ENCODE peak calls at places on chromosome X, in nine cellular contexts. One of them, this sample, is unnamed.

GRCh38 chrX:119887721-119888425 is 7.8 kb upstream of the AKAP14 start:
- DNase-seq in brain microvascular endothelial cell: peak; percentile 29
- DNase-seq in WTC11: peak; percentile 86
- DNase-seq in breast epithelium: peak; percentile 52
- DNase-seq in astrocyte of the cerebellum: no peak
- DNase-seq in mucosa of descending colon: peak; percentile 74
- DNase-seq in tibial nerve: peak; percentile 20
- DNase-seq in activated CD8-positive, alpha-beta T cell treated with anti-CD3 and anti-CD28 coated beads for 36 hours: peak; percentile 70
- DNase-seq in AG09319: no peak
- DNase-seq in this sample: peak; percentile 63

GRCh38 chrX:38804481-38805293 is 3.4 kb downstream of the MID1IP1 start:
- DNase-seq in brain microvascular endothelial cell: no peak
- DNase-seq in WTC11: peak; percentile 12
- DNase-seq in breast epithelium: peak; percentile 49
- DNase-seq in astrocyte of the cerebellum: no peak
- DNase-seq in mucosa of descending colon: peak; percentile 67
- DNase-seq in tibial nerve: no peak
- DNase-seq in activated CD8-positive, alpha-beta T cell treated with anti-CD3 and anti-CD28 coated beads for 36 hours: peak; percentile 45
- DNase-seq in AG09319: no peak
- DNase-seq in this sample: peak; percentile 16

GRCh38 chrX:40104649-40105015 is 6.9 kb upstream of the BCOR start:
- DNase-seq in brain microvascular endothelial cell: no peak
- DNase-seq in WTC11: no peak
- DNase-seq in breast epithelium: no peak
- DNase-seq in astrocyte of the cerebellum: no peak
- DNase-seq in mucosa of descending colon: peak; percentile 83
- DNase-seq in tibial nerve: no peak
- DNase-seq in activated CD8-positive, alpha-beta T cell treated with anti-CD3 and anti-CD28 coated beads for 36 hours: peak; percentile 50
- DNase-seq in AG09319: no peak
- DNase-seq in this sample: peak; percentile 68

GRCh38 chrX:65723706-65724105 is 56.3 kb downstream of the MSN start:
- DNase-seq in brain microvascular endothelial cell: peak; percentile 14
- DNase-seq in WTC11: no peak
- DNase-seq in breast epithelium: no peak
- DNase-seq in astrocyte of the cerebellum: no peak
- DNase-seq in mucosa of descending colon: no peak
- DNase-seq in tibial nerve: no peak
- DNase-seq in activated CD8-positive, alpha-beta T cell treated with anti-CD3 and anti-CD28 coated beads for 36 hours: peak; percentile 63
- DNase-seq in AG09319: no peak
- DNase-seq in this sample: peak; percentile 32

GRCh38 chrX:78708171-78708570 is 39.3 kb upstream of the LPAR4 start:
- DNase-seq in brain microvascular endothelial cell: peak; percentile 33
- DNase-seq in WTC11: peak; percentile 16
- DNase-seq in breast epithelium: no peak
- DNase-seq in astrocyte of the cerebellum: peak; percentile 16
- DNase-seq in mucosa of descending colon: no peak
- DNase-seq in tibial nerve: no peak
- DNase-seq in activated CD8-positive, alpha-beta T cell treated with anti-CD3 and anti-CD28 coated beads for 36 hours: peak; percentile 1
- DNase-seq in AG09319: no peak
- DNase-seq in this sample: no peak

GRCh38 chrX:2974946-2975345 is 31.4 kb upstream of the ARSH start:
- DNase-seq in brain microvascular endothelial cell: no peak
- DNase-seq in WTC11: no peak
- DNase-seq in breast epithelium: no peak
- DNase-seq in astrocyte of the cerebellum: peak; percentile 65
- DNase-seq in mucosa of descending colon: no peak
- DNase-seq in tibial nerve: no peak
- DNase-seq in activated CD8-positive, alpha-beta T cell treated with anti-CD3 and anti-CD28 coated beads for 36 hours: no peak
- DNase-seq in AG09319: no peak
- DNase-seq in this sample: no peak

GRCh38 chrX:390459-390858 is 3.8 kb upstream of the PPP2R3B start:
- DNase-seq in brain microvascular endothelial cell: no peak
- DNase-seq in WTC11: no peak
- DNase-seq in breast epithelium: no peak
- DNase-seq in astrocyte of the cerebellum: no peak
- DNase-seq in mucosa of descending colon: no peak
- DNase-seq in tibial nerve: no peak
- DNase-seq in activated CD8-positive, alpha-beta T cell treated with anti-CD3 and anti-CD28 coated beads for 36 hours: no peak
- DNase-seq in AG09319: no peak
- DNase-seq in this sample: no peak

GRCh38 chrX:28876415-28876814 is 289.2 kb downstream of the IL1RAPL1 start:
- DNase-seq in brain microvascular endothelial cell: no peak
- DNase-seq in WTC11: no peak
- DNase-seq in breast epithelium: no peak
- DNase-seq in astrocyte of the cerebellum: no peak
- DNase-seq in mucosa of descending colon: no peak
- DNase-seq in tibial nerve: no peak
- DNase-seq in activated CD8-positive, alpha-beta T cell treated with anti-CD3 and anti-CD28 coated beads for 36 hours: no peak
- DNase-seq in AG09319: no peak
- DNase-seq in this sample: no peak

GRCh38 chrX:110180928-110181310 is 137.0 kb downstream of the AMMECR1 start:
- DNase-seq in brain microvascular endothelial cell: peak; percentile 48
- DNase-seq in WTC11: no peak
- DNase-seq in breast epithelium: no peak
- DNase-seq in astrocyte of the cerebellum: no peak
- DNase-seq in mucosa of descending colon: no peak
- DNase-seq in tibial nerve: no peak
- DNase-seq in activated CD8-positive, alpha-beta T cell treated with anti-CD3 and anti-CD28 coated beads for 36 hours: no peak
- DNase-seq in AG09319: no peak
- DNase-seq in this sample: peak; percentile 15

GRCh38 chrX:105706041-105706440 is 116.3 kb upstream of the NRK start:
- DNase-seq in brain microvascular endothelial cell: no peak
- DNase-seq in WTC11: no peak
- DNase-seq in breast epithelium: no peak
- DNase-seq in astrocyte of the cerebellum: no peak
- DNase-seq in mucosa of descending colon: no peak
- DNase-seq in tibial nerve: no peak
- DNase-seq in activated CD8-positive, alpha-beta T cell treated with anti-CD3 and anti-CD28 coated beads for 36 hours: no peak
- DNase-seq in AG09319: no peak
- DNase-seq in this sample: no peak

GRCh38 chrX:53511302-53511701 is 77.1 kb upstream of the HSD17B10 start:
- DNase-seq in brain microvascular endothelial cell: no peak
- DNase-seq in WTC11: no peak
- DNase-seq in breast epithelium: no peak
- DNase-seq in astrocyte of the cerebellum: no peak
- DNase-seq in mucosa of descending colon: no peak
- DNase-seq in tibial nerve: no peak
- DNase-seq in activated CD8-positive, alpha-beta T cell treated with anti-CD3 and anti-CD28 coated beads for 36 hours: no peak
- DNase-seq in AG09319: no peak
- DNase-seq in this sample: no peak

GRCh38 chrX:23773601-23774175 is 9.3 kb upstream of the SAT1 start:
- DNase-seq in brain microvascular endothelial cell: no peak
- DNase-seq in WTC11: no peak
- DNase-seq in breast epithelium: no peak
- DNase-seq in astrocyte of the cerebellum: no peak
- DNase-seq in mucosa of descending colon: no peak
- DNase-seq in tibial nerve: no peak
- DNase-seq in activated CD8-positive, alpha-beta T cell treated with anti-CD3 and anti-CD28 coated beads for 36 hours: peak; percentile 65
- DNase-seq in AG09319: no peak
- DNase-seq in this sample: peak; percentile 44

GRCh38 chrX:112961981-112962380 is 121.3 kb upstream of the AMOT start:
- DNase-seq in brain microvascular endothelial cell: no peak
- DNase-seq in WTC11: no peak
- DNase-seq in breast epithelium: no peak
- DNase-seq in astrocyte of the cerebellum: no peak
- DNase-seq in mucosa of descending colon: no peak
- DNase-seq in tibial nerve: no peak
- DNase-seq in activated CD8-positive, alpha-beta T cell treated with anti-CD3 and anti-CD28 coated beads for 36 hours: no peak
- DNase-seq in AG09319: no peak
- DNase-seq in this sample: no peak

GRCh38 chrX:146090732-146091131 is 273.1 kb downstream of the SLITRK2 start:
- DNase-seq in brain microvascular endothelial cell: no peak
- DNase-seq in WTC11: no peak
- DNase-seq in breast epithelium: no peak
- DNase-seq in astrocyte of the cerebellum: no peak
- DNase-seq in mucosa of descending colon: no peak
- DNase-seq in tibial nerve: no peak
- DNase-seq in activated CD8-positive, alpha-beta T cell treated with anti-CD3 and anti-CD28 coated beads for 36 hours: no peak
- DNase-seq in AG09319: no peak
- DNase-seq in this sample: no peak

GRCh38 chrX:2402361-2402690 is 98.5 kb downstream of the DHRSX start:
- DNase-seq in brain microvascular endothelial cell: no peak
- DNase-seq in WTC11: no peak
- DNase-seq in breast epithelium: no peak
- DNase-seq in astrocyte of the cerebellum: no peak
- DNase-seq in mucosa of descending colon: no peak
- DNase-seq in tibial nerve: no peak
- DNase-seq in activated CD8-positive, alpha-beta T cell treated with anti-CD3 and anti-CD28 coated beads for 36 hours: no peak
- DNase-seq in AG09319: no peak
- DNase-seq in this sample: no peak

GRCh38 chrX:55143621-55144020 is 54.8 kb downstream of the PAGE2 start:
- DNase-seq in brain microvascular endothelial cell: no peak
- DNase-seq in WTC11: no peak
- DNase-seq in breast epithelium: no peak
- DNase-seq in astrocyte of the cerebellum: no peak
- DNase-seq in mucosa of descending colon: no peak
- DNase-seq in tibial nerve: no peak
- DNase-seq in activated CD8-positive, alpha-beta T cell treated with anti-CD3 and anti-CD28 coated beads for 36 hours: no peak
- DNase-seq in AG09319: no peak
- DNase-seq in this sample: no peak

GRCh38 chrX:109911046-109911445 is 91.9 kb upstream of the TMEM164 start:
- DNase-seq in brain microvascular endothelial cell: no peak
- DNase-seq in WTC11: no peak
- DNase-seq in breast epithelium: no peak
- DNase-seq in astrocyte of the cerebellum: no peak
- DNase-seq in mucosa of descending colon: no peak
- DNase-seq in tibial nerve: no peak
- DNase-seq in activated CD8-positive, alpha-beta T cell treated with anti-CD3 and anti-CD28 coated beads for 36 hours: no peak
- DNase-seq in AG09319: no peak
- DNase-seq in this sample: no peak

GRCh38 chrX:34826964-34827363 is 115.6 kb upstream of the FAM47B start:
- DNase-seq in brain microvascular endothelial cell: no peak
- DNase-seq in WTC11: no peak
- DNase-seq in breast epithelium: no peak
- DNase-seq in astrocyte of the cerebellum: no peak
- DNase-seq in mucosa of descending colon: no peak
- DNase-seq in tibial nerve: no peak
- DNase-seq in activated CD8-positive, alpha-beta T cell treated with anti-CD3 and anti-CD28 coated beads for 36 hours: no peak
- DNase-seq in AG09319: no peak
- DNase-seq in this sample: no peak

GRCh38 chrX:16722481-16722880 is 3.1 kb downstream of the SYAP1 start:
- DNase-seq in brain microvascular endothelial cell: no peak
- DNase-seq in WTC11: no peak
- DNase-seq in breast epithelium: no peak
- DNase-seq in astrocyte of the cerebellum: no peak
- DNase-seq in mucosa of descending colon: no peak
- DNase-seq in tibial nerve: no peak
- DNase-seq in activated CD8-positive, alpha-beta T cell treated with anti-CD3 and anti-CD28 coated beads for 36 hours: no peak
- DNase-seq in AG09319: no peak
- DNase-seq in this sample: no peak

GRCh38 chrX:51332188-51332942 is at the start of gene NUDT10:
- DNase-seq in brain microvascular endothelial cell: peak; percentile 14
- DNase-seq in WTC11: peak; percentile 84
- DNase-seq in breast epithelium: no peak
- DNase-seq in astrocyte of the cerebellum: no peak
- DNase-seq in mucosa of descending colon: peak; percentile 37
- DNase-seq in tibial nerve: no peak
- DNase-seq in activated CD8-positive, alpha-beta T cell treated with anti-CD3 and anti-CD28 coated beads for 36 hours: peak; percentile 68
- DNase-seq in AG09319: no peak
- DNase-seq in this sample: no peak

GRCh38 chrX:51334276-51334675 is 1.7 kb downstream of the NUDT10 start:
- DNase-seq in brain microvascular endothelial cell: no peak
- DNase-seq in WTC11: no peak
- DNase-seq in breast epithelium: no peak
- DNase-seq in astrocyte of the cerebellum: no peak
- DNase-seq in mucosa of descending colon: no peak
- DNase-seq in tibial nerve: no peak
- DNase-seq in activated CD8-positive, alpha-beta T cell treated with anti-CD3 and anti-CD28 coated beads for 36 hours: no peak
- DNase-seq in AG09319: no peak
- DNase-seq in this sample: no peak

GRCh38 chrX:51336584-51336983 is 4.0 kb downstream of the NUDT10 start:
- DNase-seq in brain microvascular endothelial cell: peak; percentile 44
- DNase-seq in WTC11: peak; percentile 10
- DNase-seq in breast epithelium: no peak
- DNase-seq in astrocyte of the cerebellum: no peak
- DNase-seq in mucosa of descending colon: no peak
- DNase-seq in tibial nerve: no peak
- DNase-seq in activated CD8-positive, alpha-beta T cell treated with anti-CD3 and anti-CD28 coated beads for 36 hours: peak; percentile 29
- DNase-seq in AG09319: peak; percentile 10
- DNase-seq in this sample: peak; percentile 37
- TF ChIP-seq CTCF in brain microvascular endothelial cell: peak; percentile 57
- TF ChIP-seq CTCF in WTC11: no peak
- TF ChIP-seq CTCF in breast epithelium: peak; percentile 41
- TF ChIP-seq CTCF in astrocyte of the cerebellum: peak; percentile 54
- TF ChIP-seq CTCF in mucosa of descending colon: no peak
- TF ChIP-seq CTCF in tibial nerve: peak; percentile 26
- TF ChIP-seq CTCF in activated CD8-positive, alpha-beta T cell treated with anti-CD3 and anti-CD28 coated beads for 36 hours: peak; percentile 40
- TF ChIP-seq CTCF in AG09319: peak; percentile 60
- TF ChIP-seq CTCF in this sample: no peak

GRCh38 chrX:30865020-30865419 is 24.0 kb downstream of the TAB3 start:
- DNase-seq in brain microvascular endothelial cell: no peak
- DNase-seq in WTC11: peak; percentile 27
- DNase-seq in breast epithelium: no peak
- DNase-seq in astrocyte of the cerebellum: no peak
- DNase-seq in mucosa of descending colon: no peak
- DNase-seq in tibial nerve: no peak
- DNase-seq in activated CD8-positive, alpha-beta T cell treated with anti-CD3 and anti-CD28 coated beads for 36 hours: peak; percentile 30
- DNase-seq in AG09319: no peak
- DNase-seq in this sample: peak; percentile 3
- TF ChIP-seq CTCF in brain microvascular endothelial cell: peak; percentile 34
- TF ChIP-seq CTCF in WTC11: no peak
- TF ChIP-seq CTCF in breast epithelium: no peak
- TF ChIP-seq CTCF in astrocyte of the cerebellum: peak; percentile 5
- TF ChIP-seq CTCF in mucosa of descending colon: no peak
- TF ChIP-seq CTCF in tibial nerve: no peak
- TF ChIP-seq CTCF in activated CD8-positive, alpha-beta T cell treated with anti-CD3 and anti-CD28 coated beads for 36 hours: peak; percentile 12
- TF ChIP-seq CTCF in AG09319: no peak
- TF ChIP-seq CTCF in this sample: no peak

GRCh38 chrX:71870337-71871098 is 40.1 kb upstream of the NHSL2 start:
- DNase-seq in brain microvascular endothelial cell: no peak
- DNase-seq in WTC11: peak; percentile 60
- DNase-seq in breast epithelium: no peak
- DNase-seq in astrocyte of the cerebellum: no peak
- DNase-seq in mucosa of descending colon: no peak
- DNase-seq in tibial nerve: no peak
- DNase-seq in activated CD8-positive, alpha-beta T cell treated with anti-CD3 and anti-CD28 coated beads for 36 hours: peak; percentile 13
- DNase-seq in AG09319: no peak
- DNase-seq in this sample: peak; percentile 7
- TF ChIP-seq CTCF in brain microvascular endothelial cell: peak; percentile 55
- TF ChIP-seq CTCF in WTC11: peak; percentile 19
- TF ChIP-seq CTCF in breast epithelium: no peak
- TF ChIP-seq CTCF in astrocyte of the cerebellum: peak; percentile 39
- TF ChIP-seq CTCF in mucosa of descending colon: no peak
- TF ChIP-seq CTCF in tibial nerve: no peak
- TF ChIP-seq CTCF in activated CD8-positive, alpha-beta T cell treated with anti-CD3 and anti-CD28 coated beads for 36 hours: no peak
- TF ChIP-seq CTCF in AG09319: no peak
- TF ChIP-seq CTCF in this sample: no peak

DNA sequence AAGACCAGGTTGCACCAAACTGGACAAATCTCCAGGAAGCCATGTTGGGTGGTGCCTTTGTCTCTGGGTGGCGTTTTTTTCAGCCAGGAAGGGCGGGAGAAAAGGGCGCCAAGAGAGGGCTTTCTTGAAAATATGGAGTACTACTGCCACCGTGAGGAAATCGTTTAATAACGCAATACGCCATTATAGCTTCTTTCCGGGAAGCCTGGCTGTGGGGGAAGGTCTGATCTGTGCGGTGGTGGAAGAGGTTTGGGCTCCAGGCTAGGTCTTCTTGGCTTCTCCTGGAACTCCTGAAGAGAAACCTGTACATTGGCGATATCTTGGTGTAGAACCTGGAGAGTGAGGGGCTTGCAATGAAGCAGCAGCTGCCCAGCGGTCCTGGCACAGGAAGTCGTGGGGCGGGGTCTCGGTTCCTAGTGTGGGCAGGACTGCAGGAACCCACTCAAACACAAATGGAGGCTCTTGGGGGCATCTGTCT is 202.7 kb downstream of the OR13H1 start:
- DNase-seq in brain microvascular endothelial cell: peak; percentile 67
- DNase-seq in WTC11: no peak
- DNase-seq in breast epithelium: no peak
- DNase-seq in astrocyte of the cerebellum: peak; percentile 75
- DNase-seq in mucosa of descending colon: peak; percentile 83
- DNase-seq in tibial nerve: no peak
- DNase-seq in activated CD8-positive, alpha-beta T cell treated with anti-CD3 and anti-CD28 coated beads for 36 hours: no peak
- DNase-seq in AG09319: peak; percentile 71
- DNase-seq in this sample: no peak
- TF ChIP-seq CTCF in brain microvascular endothelial cell: peak; percentile 42
- TF ChIP-seq CTCF in WTC11: no peak
- TF ChIP-seq CTCF in breast epithelium: no peak
- TF ChIP-seq CTCF in astrocyte of the cerebellum: peak; percentile 22
- TF ChIP-seq CTCF in mucosa of descending colon: no peak
- TF ChIP-seq CTCF in tibial nerve: no peak
- TF ChIP-seq CTCF in activated CD8-positive, alpha-beta T cell treated with anti-CD3 and anti-CD28 coated beads for 36 hours: no peak
- TF ChIP-seq CTCF in AG09319: peak; percentile 29
- TF ChIP-seq CTCF in this sample: no peak